ENCODE peak calls at places on chromosomes 16 and 17, in eight cellular contexts. K is glutamatergic neuron; F is mammary epithelial cell; G is NCI-H1092 treated with DMSO at 0.1 percent for 48 hours; V is RPMI7951; N is T-helper 2 cell; W is stimulated activated CD4-positive, alpha-beta T cell treated with anti-CD3 and anti-CD28 coated beads, Interleukin-1b, Interleukin-23, amount 100 ng/mL, for 4 hours; Q is AG08396. I is an unnamed sample.

GRCh38 chr17:66275651-66276050 is 26.8 kb upstream of the PRKCA start:
- DNase-seq in W (no peak), Q (peak; percentile 66), F (peak; percentile 94), V (peak; percentile 97), G (no peak), N (no peak), K (no peak), I (no peak)

GRCh38 chr17:71117461-71117860 is 948.1 kb downstream of the KCNJ2 start:
- DNase-seq in N (no peak), K (no peak), G (no peak), Q (no peak), W (no peak), F (peak; percentile 12), V (peak; percentile 66), I (no peak)

GRCh38 chr16:10028644-10029043 is 153.6 kb downstream of the GRIN2A start:
- DNase-seq in V (no peak), Q (no peak), G (no peak), F (no peak), K (no peak), N (no peak), W (no peak), I (no peak)

GRCh38 chr17:38322156-38322779 is 21.5 kb downstream of the GPR179 start:
- DNase-seq in N (peak; percentile 65), G (no peak), W (peak; percentile 66), K (peak; percentile 83), Q (peak; percentile 76), V (peak; percentile 31), F (no peak), I (peak; percentile 35)

GRCh38 chr16:4499196-4499555 is 23.0 kb downstream of the HMOX2 start:
- DNase-seq in V (no peak), K (no peak), Q (no peak), G (no peak), W (no peak), F (no peak), N (no peak), I (no peak)

GRCh38 chr16:10036951-10037350 is 145.3 kb downstream of the GRIN2A start:
- DNase-seq in W (no peak), N (no peak), K (no peak), F (no peak), G (no peak), V (no peak), Q (no peak), I (no peak)

GRCh38 chr17:43745541-43745940 is 13.1 kb downstream of the SOST start:
- DNase-seq in V (no peak), G (no peak), F (no peak), K (no peak), N (no peak), Q (no peak), W (no peak), I (no peak)

GRCh38 chr16:82845076-82845475 is 218.3 kb downstream of the CDH13 start:
- DNase-seq in K (peak; percentile 79), F (no peak), G (no peak), Q (no peak), V (no peak), W (no peak), N (no peak), I (no peak)

GRCh38 chr17:78529871-78530670 is 47.1 kb downstream of the DNAH17 start:
- DNase-seq in F (no peak), W (no peak), G (peak; percentile 96), Q (no peak), K (no peak), V (no peak), N (no peak), I (no peak)

I was measured in effector memory CD4-positive, alpha-beta T cell.